ENCODE peak calls at places on chromosomes 16 and 17, in eight cellular contexts. M is mucosa of descending colon, L is AG10803, E is left lung, I is AG09309, A is stomach, X is A549, C is heart right ventricle. D is an unnamed sample.

GRCh38 chr16:81280393-81280792 is 34.4 kb upstream of the GAN start:
- DNase-seq in M (no peak), L (no peak), E (no peak), I (no peak), A (no peak), X (no peak), C (no peak), D (no peak)

GRCh38 chr17:13029340-13029739 is 11.5 kb upstream of the ELAC2 start:
- DNase-seq in M (no peak), L (no peak), E (no peak), I (no peak), A (no peak), X (no peak), C (no peak), D (no peak)

GRCh38 chr16:23333034-23333579 is 31.0 kb downstream of the SCNN1B start:
- DNase-seq in M (no peak), L (no peak), E (no peak), I (no peak), A (no peak), X (peak; percentile 41), C (no peak), D (no peak)

GRCh38 chr17:11874756-11875155 is 122.5 kb downstream of the ZNF18 start:
- DNase-seq in M (no peak), L (no peak), E (no peak), I (no peak), A (no peak), X (no peak), C (no peak), D (no peak)

GRCh38 chr16:19913306-19913717 is 28.7 kb upstream of the GPRC5B start:
- DNase-seq in M (no peak), L (no peak), E (no peak), I (no peak), A (no peak), X (no peak), C (no peak), D (no peak)

GRCh38 chr16:75116081-75116910 is at the start of gene LDHD:
- DNase-seq in M (peak; percentile 87), L (peak; percentile 62), E (peak; percentile 94), I (no peak), A (peak; percentile 94), X (peak; percentile 81), C (peak; percentile 85), D (no peak)

GRCh38 chr17:46742539-46743270 is 75.8 kb downstream of the WNT3 start:
- DNase-seq in M (no peak), L (peak; percentile 82), E (no peak), I (peak; percentile 52), A (no peak), X (peak; percentile 84), C (no peak), D (no peak)

GRCh38 chr17:2980904-2981246 is 82.5 kb downstream of the OR1D5 start:
- DNase-seq in M (no peak), L (no peak), E (peak; percentile 44), I (no peak), A (no peak), X (no peak), C (no peak), D (no peak)

GRCh38 chr17:10316986-10317834 is 55.6 kb downstream of the MYH13 start:
- DNase-seq in M (peak; percentile 72), L (peak; percentile 32), E (peak; percentile 84), I (no peak), A (peak; percentile 61), X (peak; percentile 69), C (peak; percentile 46), D (no peak)

GRCh38 chr17:5516060-5516792 is 29.9 kb downstream of the MIS12 start:
- DNase-seq in M (no peak), L (peak; percentile 95), E (no peak), I (peak; percentile 90), A (no peak), X (peak; percentile 88), C (no peak), D (peak; percentile 97)

GRCh38 chr16:71555230-71555891 is 21.5 kb downstream of the TAT start:
- DNase-seq in M (no peak), L (no peak), E (no peak), I (no peak), A (no peak), X (peak; percentile 10), C (no peak), D (no peak)

GRCh38 chr17:41338961-41339485 is 11.6 kb downstream of the KRT33A start:
- DNase-seq in M (no peak), L (peak; percentile 72), E (no peak), I (no peak), A (no peak), X (no peak), C (no peak), D (no peak)

GRCh38 chr17:2580641-2581040 is 12.8 kb upstream of the PAFAH1B1 start:
- DNase-seq in M (no peak), L (no peak), E (no peak), I (no peak), A (no peak), X (no peak), C (no peak), D (no peak)

GRCh38 chr17:73357981-73358380 is 46.2 kb upstream of the CDC42EP4 start:
- DNase-seq in M (no peak), L (no peak), E (no peak), I (no peak), A (no peak), X (no peak), C (no peak), D (no peak)

GRCh38 chr17:1975573-1975972 is 49.6 kb downstream of the RTN4RL1 start:
- DNase-seq in M (no peak), L (no peak), E (no peak), I (no peak), A (no peak), X (no peak), C (no peak), D (no peak)

GRCh38 chr17:9824094-9824493 is 1.6 kb upstream of the GLP2R start:
- DNase-seq in M (no peak), L (no peak), E (no peak), I (no peak), A (no peak), X (peak; percentile 57), C (no peak), D (no peak)

GRCh38 chr17:58995247-58995940 is 111.3 kb downstream of the TRIM37 start:
- DNase-seq in M (no peak), L (peak; percentile 34), E (no peak), I (no peak), A (no peak), X (no peak), C (no peak), D (no peak)

GRCh38 chr17:43952351-43952723 is 1.4 kb downstream of the PYY start:
- DNase-seq in M (no peak), L (no peak), E (peak; percentile 61), I (no peak), A (no peak), X (no peak), C (no peak), D (no peak)

GRCh38 chr16:50153648-50154368 is 702 bp downstream of the TENT4B start:
- DNase-seq in M (peak; percentile 69), L (peak; percentile 25), E (peak; percentile 90), I (no peak), A (no peak), X (no peak), C (peak; percentile 49), D (no peak)

DNA sequence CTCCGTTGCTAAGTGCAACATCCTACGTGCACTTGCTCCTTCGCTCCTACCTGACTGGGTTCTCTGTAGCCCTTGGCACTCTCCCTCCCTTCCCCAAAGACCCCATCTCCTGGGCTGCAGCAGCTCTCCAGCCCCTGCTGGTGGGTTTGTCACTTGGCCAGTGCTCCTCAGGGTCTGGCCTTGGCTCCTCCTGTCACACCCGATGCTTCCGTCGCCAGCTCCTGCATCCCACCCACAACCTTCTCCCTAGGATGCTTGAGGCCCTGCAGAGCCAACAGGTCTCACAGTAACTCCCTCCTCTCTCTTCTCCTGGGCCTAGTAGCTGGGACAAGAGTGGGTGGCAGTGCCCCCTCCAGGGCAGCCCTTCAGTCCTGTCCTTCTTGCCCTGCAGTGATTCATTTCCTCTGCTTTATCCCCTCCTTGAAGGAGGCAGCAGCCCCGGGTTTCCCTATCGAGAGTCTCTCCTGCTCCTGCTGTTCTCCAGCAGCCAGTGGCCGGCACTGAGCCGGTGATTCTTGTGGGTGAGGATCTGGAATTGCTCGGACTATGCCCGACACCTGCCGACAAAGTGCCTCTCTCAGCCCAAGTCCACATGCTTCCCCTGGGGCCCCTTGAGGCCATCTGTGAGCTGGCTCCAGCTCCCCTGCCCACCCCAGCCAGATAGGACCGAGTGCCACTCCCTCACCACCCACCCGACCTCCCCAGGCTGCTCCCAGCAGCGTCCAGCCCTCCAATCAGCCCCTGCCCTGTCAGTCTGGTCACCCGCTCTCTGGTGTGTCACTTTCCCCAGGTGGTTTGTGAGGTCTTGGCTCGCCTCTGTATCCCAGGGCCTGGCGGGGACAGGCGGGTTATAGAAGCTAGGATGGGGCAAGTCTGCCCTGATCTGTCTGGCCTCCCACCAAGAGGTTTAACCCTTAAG is 3.8 kb downstream of the LITAFD start:
- DNase-seq in M (peak; percentile 56), L (no peak), E (no peak), I (no peak), A (no peak), X (no peak), C (no peak), D (no peak)
- TF ChIP-seq CTCF in M (no peak), L (no peak), E (no peak), I (peak; percentile 27), A (no peak), X (no peak), C (no peak), D (peak; percentile 6)

GRCh38 chr17:56832446-56832845 is 1.3 kb downstream of the C17orf67 start:
- DNase-seq in M (no peak), L (no peak), E (no peak), I (no peak), A (no peak), X (no peak), C (no peak), D (no peak)
- H3K4me3 ChIP-seq in M (no peak overlapping the region), L (peak overlapping the region; percentile 86), E (peak overlapping the region; percentile 83), I (no peak overlapping the region), A (peak overlapping the region; percentile 82), X (peak overlapping the region; percentile 85), C (peak overlapping the region; percentile 63), D (peak overlapping the region; percentile 83)

GRCh38 chr16:1941162-1941923 is 1.7 kb downstream of the MSRB1 start:
- DNase-seq in M (peak; percentile 54), L (no peak), E (no peak), I (no peak), A (no peak), X (no peak), C (no peak), D (no peak)
- TF ChIP-seq CTCF in M (no peak), L (no peak), E (no peak), I (no peak), A (no peak), X (peak; percentile 11), C (no peak), D (no peak)

DNA sequence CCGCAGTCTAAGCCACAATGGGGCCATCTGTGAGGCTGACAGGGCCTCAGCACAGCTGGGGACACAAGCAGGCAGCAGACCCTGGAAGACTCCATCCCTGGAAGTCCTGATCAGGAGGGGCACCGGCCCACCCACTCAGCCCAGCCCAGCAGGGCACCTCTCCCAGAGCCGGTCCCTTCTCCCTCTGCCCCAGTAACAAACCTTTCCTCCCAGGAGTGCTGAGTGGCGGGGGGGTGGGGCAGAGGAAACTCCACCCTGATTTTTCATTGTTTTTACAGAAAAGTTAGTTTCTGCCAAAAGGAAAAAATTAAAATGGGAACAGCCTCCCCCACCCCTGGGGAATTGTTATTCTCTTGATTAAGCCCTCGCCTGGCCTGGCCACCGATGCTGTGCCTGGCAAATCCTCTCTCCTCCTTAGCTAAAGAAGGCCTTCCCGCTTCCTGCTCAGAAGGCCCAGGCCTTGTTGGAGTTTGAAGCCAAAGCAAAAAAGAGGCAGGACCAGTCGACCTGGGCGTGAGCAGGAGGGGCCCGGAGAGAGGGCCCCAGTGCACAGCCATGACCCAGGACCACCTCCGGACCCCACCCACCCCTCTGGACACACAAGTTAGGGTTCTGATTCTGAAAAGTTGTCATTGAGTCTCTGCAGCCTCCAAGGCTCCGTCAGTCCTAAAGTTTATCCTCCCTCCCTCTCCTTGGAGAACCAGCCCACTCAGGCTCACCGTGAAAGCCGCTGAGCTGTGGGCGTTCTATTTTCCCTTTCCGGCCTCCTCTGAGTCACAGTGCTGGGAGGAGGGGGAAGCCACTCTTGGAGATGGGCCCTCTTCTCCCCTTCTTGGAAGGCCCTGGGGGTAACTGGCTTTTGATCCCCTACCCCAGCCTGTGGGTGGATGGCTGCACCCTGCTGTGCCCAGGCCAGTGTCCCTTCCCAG is 128.4 kb upstream of the TNRC6C start:
- DNase-seq in M (no peak), L (peak; percentile 64), E (peak; percentile 57), I (no peak), A (no peak), X (no peak), C (peak; percentile 73), D (no peak)
- H3K4me3 ChIP-seq in M (no peak overlapping the region), L (no peak overlapping the region), E (no peak overlapping the region), I (no peak overlapping the region), A (no peak overlapping the region), X (no peak overlapping the region), C (no peak overlapping the region), D (no peak overlapping the region)